ENCODE peak calls at places on chromosomes 4 and X, in five cellular contexts. One of them, this sample, is unnamed.

GRCh38 chrX:8192276-8192675 is 21.2 kb upstream of the VCX2 start:
- DNase-seq in stimulated activated CD4-positive, alpha-beta T cell treated with anti-CD3 and anti-CD28 coated beads, Interleukin-1b, Interleukin-23, amount 100 ng/mL, for 48 hours: no peak
- DNase-seq in activated CD4-positive, alpha-beta T cell treated with anti-CD3 and anti-CD28 coated beads for 4 hours: no peak
- DNase-seq in anterior cingulate cortex: no peak
- DNase-seq in stimulated activated CD8-positive, alpha-beta memory T cell treated with anti-CD3 and anti-CD28 coated beads, Interleukin-4, amount 100 ng/mL, for 24 hours: no peak
- DNase-seq in this sample: no peak

GRCh38 chr4:68079918-68080317 is 49.8 kb downstream of the TMPRSS11F start:
- DNase-seq in stimulated activated CD8-positive, alpha-beta memory T cell treated with anti-CD3 and anti-CD28 coated beads, Interleukin-4, amount 100 ng/mL, for 24 hours: no peak
- DNase-seq in activated CD4-positive, alpha-beta T cell treated with anti-CD3 and anti-CD28 coated beads for 4 hours: no peak
- DNase-seq in stimulated activated CD4-positive, alpha-beta T cell treated with anti-CD3 and anti-CD28 coated beads, Interleukin-1b, Interleukin-23, amount 100 ng/mL, for 48 hours: no peak
- DNase-seq in anterior cingulate cortex: no peak
- DNase-seq in this sample: no peak

GRCh38 chr4:127503111-127503510 is 129.6 kb upstream of the INTU start:
- DNase-seq in anterior cingulate cortex: no peak
- DNase-seq in stimulated activated CD4-positive, alpha-beta T cell treated with anti-CD3 and anti-CD28 coated beads, Interleukin-1b, Interleukin-23, amount 100 ng/mL, for 48 hours: no peak
- DNase-seq in activated CD4-positive, alpha-beta T cell treated with anti-CD3 and anti-CD28 coated beads for 4 hours: no peak
- DNase-seq in stimulated activated CD8-positive, alpha-beta memory T cell treated with anti-CD3 and anti-CD28 coated beads, Interleukin-4, amount 100 ng/mL, for 24 hours: no peak
- DNase-seq in this sample: no peak

GRCh38 chrX:24899391-24899790 is 116.4 kb downstream of the ARX start:
- DNase-seq in activated CD4-positive, alpha-beta T cell treated with anti-CD3 and anti-CD28 coated beads for 4 hours: no peak
- DNase-seq in anterior cingulate cortex: no peak
- DNase-seq in stimulated activated CD8-positive, alpha-beta memory T cell treated with anti-CD3 and anti-CD28 coated beads, Interleukin-4, amount 100 ng/mL, for 24 hours: no peak
- DNase-seq in stimulated activated CD4-positive, alpha-beta T cell treated with anti-CD3 and anti-CD28 coated beads, Interleukin-1b, Interleukin-23, amount 100 ng/mL, for 48 hours: no peak
- DNase-seq in this sample: no peak

GRCh38 chr4:47135210-47135609 is 103.8 kb downstream of the GABRB1 start:
- DNase-seq in stimulated activated CD4-positive, alpha-beta T cell treated with anti-CD3 and anti-CD28 coated beads, Interleukin-1b, Interleukin-23, amount 100 ng/mL, for 48 hours: no peak
- DNase-seq in anterior cingulate cortex: no peak
- DNase-seq in stimulated activated CD8-positive, alpha-beta memory T cell treated with anti-CD3 and anti-CD28 coated beads, Interleukin-4, amount 100 ng/mL, for 24 hours: no peak
- DNase-seq in activated CD4-positive, alpha-beta T cell treated with anti-CD3 and anti-CD28 coated beads for 4 hours: no peak
- DNase-seq in this sample: peak; percentile 31

GRCh38 chr4:37008199-37008598 is 236.3 kb upstream of the NWD2 start:
- DNase-seq in anterior cingulate cortex: no peak
- DNase-seq in stimulated activated CD4-positive, alpha-beta T cell treated with anti-CD3 and anti-CD28 coated beads, Interleukin-1b, Interleukin-23, amount 100 ng/mL, for 48 hours: no peak
- DNase-seq in activated CD4-positive, alpha-beta T cell treated with anti-CD3 and anti-CD28 coated beads for 4 hours: no peak
- DNase-seq in stimulated activated CD8-positive, alpha-beta memory T cell treated with anti-CD3 and anti-CD28 coated beads, Interleukin-4, amount 100 ng/mL, for 24 hours: no peak
- DNase-seq in this sample: no peak

GRCh38 chrX:73069365-73070035 is 9.8 kb downstream of the PABPC1L2A start:
- DNase-seq in stimulated activated CD8-positive, alpha-beta memory T cell treated with anti-CD3 and anti-CD28 coated beads, Interleukin-4, amount 100 ng/mL, for 24 hours: no peak
- DNase-seq in activated CD4-positive, alpha-beta T cell treated with anti-CD3 and anti-CD28 coated beads for 4 hours: no peak
- DNase-seq in anterior cingulate cortex: no peak
- DNase-seq in stimulated activated CD4-positive, alpha-beta T cell treated with anti-CD3 and anti-CD28 coated beads, Interleukin-1b, Interleukin-23, amount 100 ng/mL, for 48 hours: no peak
- DNase-seq in this sample: no peak

GRCh38 chr4:164215113-164215741 is 538.7 kb upstream of the SMIM31 start:
- DNase-seq in stimulated activated CD4-positive, alpha-beta T cell treated with anti-CD3 and anti-CD28 coated beads, Interleukin-1b, Interleukin-23, amount 100 ng/mL, for 48 hours: no peak
- DNase-seq in stimulated activated CD8-positive, alpha-beta memory T cell treated with anti-CD3 and anti-CD28 coated beads, Interleukin-4, amount 100 ng/mL, for 24 hours: no peak
- DNase-seq in activated CD4-positive, alpha-beta T cell treated with anti-CD3 and anti-CD28 coated beads for 4 hours: no peak
- DNase-seq in anterior cingulate cortex: no peak
- DNase-seq in this sample: no peak

GRCh38 chr4:177511611-177512010 is 69.4 kb upstream of the AGA start:
- DNase-seq in stimulated activated CD8-positive, alpha-beta memory T cell treated with anti-CD3 and anti-CD28 coated beads, Interleukin-4, amount 100 ng/mL, for 24 hours: no peak
- DNase-seq in anterior cingulate cortex: no peak
- DNase-seq in activated CD4-positive, alpha-beta T cell treated with anti-CD3 and anti-CD28 coated beads for 4 hours: no peak
- DNase-seq in stimulated activated CD4-positive, alpha-beta T cell treated with anti-CD3 and anti-CD28 coated beads, Interleukin-1b, Interleukin-23, amount 100 ng/mL, for 48 hours: no peak
- DNase-seq in this sample: no peak

GRCh38 chr4:83152771-83153170 is 38.2 kb upstream of the PLAC8 start:
- DNase-seq in stimulated activated CD4-positive, alpha-beta T cell treated with anti-CD3 and anti-CD28 coated beads, Interleukin-1b, Interleukin-23, amount 100 ng/mL, for 48 hours: no peak
- DNase-seq in activated CD4-positive, alpha-beta T cell treated with anti-CD3 and anti-CD28 coated beads for 4 hours: no peak
- DNase-seq in anterior cingulate cortex: no peak
- DNase-seq in stimulated activated CD8-positive, alpha-beta memory T cell treated with anti-CD3 and anti-CD28 coated beads, Interleukin-4, amount 100 ng/mL, for 24 hours: no peak
- DNase-seq in this sample: no peak

GRCh38 chr4:186068581-186069402 is at the start of gene TLR3:
- DNase-seq in stimulated activated CD8-positive, alpha-beta memory T cell treated with anti-CD3 and anti-CD28 coated beads, Interleukin-4, amount 100 ng/mL, for 24 hours: no peak
- DNase-seq in anterior cingulate cortex: no peak
- DNase-seq in stimulated activated CD4-positive, alpha-beta T cell treated with anti-CD3 and anti-CD28 coated beads, Interleukin-1b, Interleukin-23, amount 100 ng/mL, for 48 hours: no peak
- DNase-seq in activated CD4-positive, alpha-beta T cell treated with anti-CD3 and anti-CD28 coated beads for 4 hours: no peak
- DNase-seq in this sample: no peak

GRCh38 chr4:39020130-39020529 is 12.1 kb downstream of the TMEM156 start:
- DNase-seq in stimulated activated CD8-positive, alpha-beta memory T cell treated with anti-CD3 and anti-CD28 coated beads, Interleukin-4, amount 100 ng/mL, for 24 hours: no peak
- DNase-seq in anterior cingulate cortex: no peak
- DNase-seq in stimulated activated CD4-positive, alpha-beta T cell treated with anti-CD3 and anti-CD28 coated beads, Interleukin-1b, Interleukin-23, amount 100 ng/mL, for 48 hours: no peak
- DNase-seq in activated CD4-positive, alpha-beta T cell treated with anti-CD3 and anti-CD28 coated beads for 4 hours: no peak
- DNase-seq in this sample: no peak

This sample was measured in nucleus accumbens.